ENCODE peak calls at places on chromosomes 5 and 9, in six cellular contexts. One of them, this sample, is unnamed.
A peak's percentile ranks its signal among the peaks of the same experiment; 100 is the strongest.

GRCh38 chr5:14871573-14872069 is at the start of gene ANKH:
- DNase-seq in Calu3: peak; percentile 88
- DNase-seq in breast epithelium: peak; percentile 62
- DNase-seq in H9: peak; percentile 72
- DNase-seq in AG10803: peak; percentile 70
- DNase-seq in lung: peak; percentile 70
- DNase-seq in this sample: peak; percentile 92

GRCh38 chr9:122334916-122335315 is 35.9 kb upstream of the PTGS1 start:
- DNase-seq in Calu3: no peak
- DNase-seq in breast epithelium: no peak
- DNase-seq in H9: no peak
- DNase-seq in AG10803: no peak
- DNase-seq in lung: no peak
- DNase-seq in this sample: no peak

GRCh38 chr5:110790673-110791072 is 51.9 kb downstream of the SLC25A46 start:
- DNase-seq in Calu3: no peak
- DNase-seq in breast epithelium: no peak
- DNase-seq in H9: no peak
- DNase-seq in AG10803: peak; percentile 16
- DNase-seq in lung: no peak
- DNase-seq in this sample: no peak

GRCh38 chr5:142114686-142115085 is 6.1 kb downstream of the NDFIP1 start:
- DNase-seq in Calu3: peak; percentile 8
- DNase-seq in breast epithelium: no peak
- DNase-seq in H9: no peak
- DNase-seq in AG10803: no peak
- DNase-seq in lung: no peak
- DNase-seq in this sample: no peak

GRCh38 chr5:32539981-32540380 is 45.4 kb upstream of the SUB1 start:
- DNase-seq in Calu3: no peak
- DNase-seq in breast epithelium: no peak
- DNase-seq in H9: no peak
- DNase-seq in AG10803: no peak
- DNase-seq in lung: no peak
- DNase-seq in this sample: no peak

GRCh38 chr9:6944093-6944551 is 186.3 kb downstream of the KDM4C start:
- DNase-seq in Calu3: no peak
- DNase-seq in breast epithelium: no peak
- DNase-seq in H9: no peak
- DNase-seq in AG10803: peak; percentile 59
- DNase-seq in lung: no peak
- DNase-seq in this sample: no peak

GRCh38 chr5:172686111-172686510 is 45.0 kb downstream of the NEURL1B start:
- DNase-seq in Calu3: no peak
- DNase-seq in breast epithelium: no peak
- DNase-seq in H9: no peak
- DNase-seq in AG10803: no peak
- DNase-seq in lung: no peak
- DNase-seq in this sample: no peak

GRCh38 chr9:1208185-1208584 is 158.0 kb downstream of the DMRT2 start:
- DNase-seq in Calu3: no peak
- DNase-seq in breast epithelium: no peak
- DNase-seq in H9: no peak
- DNase-seq in AG10803: peak; percentile 72
- DNase-seq in lung: no peak
- DNase-seq in this sample: no peak

GRCh38 chr9:109206670-109207069 is 39.6 kb upstream of the FRRS1L start:
- DNase-seq in Calu3: no peak
- DNase-seq in breast epithelium: no peak
- DNase-seq in H9: peak; percentile 80
- DNase-seq in AG10803: no peak
- DNase-seq in lung: no peak
- DNase-seq in this sample: peak; percentile 39

GRCh38 chr5:97534166-97534565 is 351.1 kb upstream of the RIOK2 start:
- DNase-seq in Calu3: peak; percentile 60
- DNase-seq in breast epithelium: no peak
- DNase-seq in H9: peak; percentile 38
- DNase-seq in AG10803: peak; percentile 91
- DNase-seq in lung: peak; percentile 55
- DNase-seq in this sample: no peak

GRCh38 chr5:3372289-3372688 is 223.3 kb upstream of the IRX1 start:
- DNase-seq in Calu3: no peak
- DNase-seq in breast epithelium: no peak
- DNase-seq in H9: no peak
- DNase-seq in AG10803: no peak
- DNase-seq in lung: no peak
- DNase-seq in this sample: no peak

GRCh38 chr5:77906806-77907205 is 130.7 kb upstream of the TBCA start:
- DNase-seq in Calu3: no peak
- DNase-seq in breast epithelium: no peak
- DNase-seq in H9: no peak
- DNase-seq in AG10803: peak; percentile 15
- DNase-seq in lung: no peak
- DNase-seq in this sample: no peak

GRCh38 chr9:5263568-5264218 is 32.5 kb downstream of the INSL4 start:
- DNase-seq in Calu3: peak; percentile 7
- DNase-seq in breast epithelium: no peak
- DNase-seq in H9: no peak
- DNase-seq in AG10803: peak; percentile 1
- DNase-seq in lung: no peak
- DNase-seq in this sample: no peak

GRCh38 chr5:124867064-124867707 is 120.7 kb upstream of the ZNF608 start:
- DNase-seq in Calu3: no peak
- DNase-seq in breast epithelium: no peak
- DNase-seq in H9: no peak
- DNase-seq in AG10803: peak; percentile 97
- DNase-seq in lung: no peak
- DNase-seq in this sample: no peak

GRCh38 chr5:172731286-172732073 is 39.5 kb downstream of the DUSP1 start:
- DNase-seq in Calu3: peak; percentile 92
- DNase-seq in breast epithelium: peak; percentile 87
- DNase-seq in H9: no peak
- DNase-seq in AG10803: peak; percentile 32
- DNase-seq in lung: peak; percentile 67
- DNase-seq in this sample: no peak

GRCh38 chr9:19922476-19923118 is 133.8 kb upstream of the SLC24A2 start:
- DNase-seq in Calu3: peak; percentile 7
- DNase-seq in breast epithelium: no peak
- DNase-seq in H9: peak; percentile 67
- DNase-seq in AG10803: peak; percentile 26
- DNase-seq in lung: no peak
- DNase-seq in this sample: no peak

GRCh38 chr5:156051972-156052371 is 275.0 kb upstream of the SGCD start:
- DNase-seq in Calu3: no peak
- DNase-seq in breast epithelium: no peak
- DNase-seq in H9: peak; percentile 59
- DNase-seq in AG10803: no peak
- DNase-seq in lung: no peak
- DNase-seq in this sample: no peak

GRCh38 chr5:9209846-9210547 is 335.9 kb downstream of the SEMA5A start:
- DNase-seq in Calu3: no peak
- DNase-seq in breast epithelium: no peak
- DNase-seq in H9: no peak
- DNase-seq in AG10803: peak; percentile 50
- DNase-seq in lung: no peak
- DNase-seq in this sample: no peak

GRCh38 chr5:141484499-141485304 is at the start of gene PCDHGC4:
- DNase-seq in Calu3: no peak
- DNase-seq in breast epithelium: no peak
- DNase-seq in H9: peak; percentile 92
- DNase-seq in AG10803: no peak
- DNase-seq in lung: no peak
- DNase-seq in this sample: no peak

GRCh38 chr5:178431063-178431776 is 159.0 kb downstream of the COL23A1 start:
- DNase-seq in Calu3: no peak
- DNase-seq in breast epithelium: no peak
- DNase-seq in H9: no peak
- DNase-seq in AG10803: no peak
- DNase-seq in lung: peak; percentile 27
- DNase-seq in this sample: no peak

GRCh38 chr5:85484982-85485574 is 1100.4 kb upstream of the EDIL3 start:
- DNase-seq in Calu3: no peak
- DNase-seq in breast epithelium: no peak
- DNase-seq in H9: no peak
- DNase-seq in AG10803: no peak
- DNase-seq in lung: no peak
- DNase-seq in this sample: no peak

GRCh38 chr9:6897831-6898230 is 140.1 kb downstream of the KDM4C start:
- DNase-seq in Calu3: no peak
- DNase-seq in breast epithelium: no peak
- DNase-seq in H9: no peak
- DNase-seq in AG10803: no peak
- DNase-seq in lung: no peak
- DNase-seq in this sample: no peak

GRCh38 chr5:17443333-17444125 is 54.5 kb upstream of the TAF11L2 start:
- DNase-seq in Calu3: no peak
- DNase-seq in breast epithelium: no peak
- DNase-seq in H9: no peak
- DNase-seq in AG10803: no peak
- DNase-seq in lung: peak; percentile 53
- DNase-seq in this sample: peak; percentile 65

GRCh38 chr5:37774912-37775483 is 64.8 kb downstream of the GDNF start:
- DNase-seq in Calu3: peak; percentile 19
- DNase-seq in breast epithelium: no peak
- DNase-seq in H9: no peak
- DNase-seq in AG10803: peak; percentile 58
- DNase-seq in lung: no peak
- DNase-seq in this sample: no peak
- TF ChIP-seq CTCF in Calu3: peak; percentile 38
- TF ChIP-seq CTCF in breast epithelium: no peak
- TF ChIP-seq CTCF in H9: peak; percentile 86
- TF ChIP-seq CTCF in AG10803: peak; percentile 73
- TF ChIP-seq CTCF in lung: no peak
- TF ChIP-seq CTCF in this sample: peak; percentile 20

DNA sequence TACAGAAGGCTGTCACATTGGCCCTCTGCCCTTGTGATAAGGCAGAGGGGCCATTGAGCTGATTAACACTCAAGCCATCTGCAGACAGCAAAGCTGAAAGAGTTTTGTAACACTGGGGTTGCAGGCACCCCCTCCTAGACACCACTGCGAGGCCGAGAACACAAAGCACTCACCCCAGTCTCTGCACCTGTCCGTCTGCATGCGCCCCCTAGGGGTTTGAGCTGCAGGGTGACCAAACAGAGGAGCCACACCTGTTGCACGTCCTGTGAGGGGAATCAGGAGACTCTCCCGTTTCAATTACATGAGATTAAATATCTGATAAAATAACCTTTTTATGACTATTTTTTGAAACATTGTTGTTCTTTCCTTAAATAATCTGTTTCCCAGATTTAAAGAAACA is 1180.4 kb downstream of the CDH9 start:
- DNase-seq in Calu3: no peak
- DNase-seq in breast epithelium: no peak
- DNase-seq in H9: peak; percentile 88
- DNase-seq in AG10803: no peak
- DNase-seq in lung: no peak
- DNase-seq in this sample: no peak
- TF ChIP-seq CTCF in Calu3: no peak
- TF ChIP-seq CTCF in breast epithelium: no peak
- TF ChIP-seq CTCF in H9: peak; percentile 84
- TF ChIP-seq CTCF in AG10803: no peak
- TF ChIP-seq CTCF in lung: no peak
- TF ChIP-seq CTCF in this sample: no peak

GRCh38 chr5:101942321-101942882 is 353.7 kb downstream of the SLCO4C1 start:
- DNase-seq in Calu3: peak; percentile 56
- DNase-seq in breast epithelium: no peak
- DNase-seq in H9: peak; percentile 45
- DNase-seq in AG10803: no peak
- DNase-seq in lung: peak; percentile 37
- DNase-seq in this sample: no peak
- TF ChIP-seq CTCF in Calu3: peak; percentile 73
- TF ChIP-seq CTCF in breast epithelium: peak; percentile 21
- TF ChIP-seq CTCF in H9: peak; percentile 77
- TF ChIP-seq CTCF in AG10803: no peak
- TF ChIP-seq CTCF in lung: no peak
- TF ChIP-seq CTCF in this sample: no peak

DNA sequence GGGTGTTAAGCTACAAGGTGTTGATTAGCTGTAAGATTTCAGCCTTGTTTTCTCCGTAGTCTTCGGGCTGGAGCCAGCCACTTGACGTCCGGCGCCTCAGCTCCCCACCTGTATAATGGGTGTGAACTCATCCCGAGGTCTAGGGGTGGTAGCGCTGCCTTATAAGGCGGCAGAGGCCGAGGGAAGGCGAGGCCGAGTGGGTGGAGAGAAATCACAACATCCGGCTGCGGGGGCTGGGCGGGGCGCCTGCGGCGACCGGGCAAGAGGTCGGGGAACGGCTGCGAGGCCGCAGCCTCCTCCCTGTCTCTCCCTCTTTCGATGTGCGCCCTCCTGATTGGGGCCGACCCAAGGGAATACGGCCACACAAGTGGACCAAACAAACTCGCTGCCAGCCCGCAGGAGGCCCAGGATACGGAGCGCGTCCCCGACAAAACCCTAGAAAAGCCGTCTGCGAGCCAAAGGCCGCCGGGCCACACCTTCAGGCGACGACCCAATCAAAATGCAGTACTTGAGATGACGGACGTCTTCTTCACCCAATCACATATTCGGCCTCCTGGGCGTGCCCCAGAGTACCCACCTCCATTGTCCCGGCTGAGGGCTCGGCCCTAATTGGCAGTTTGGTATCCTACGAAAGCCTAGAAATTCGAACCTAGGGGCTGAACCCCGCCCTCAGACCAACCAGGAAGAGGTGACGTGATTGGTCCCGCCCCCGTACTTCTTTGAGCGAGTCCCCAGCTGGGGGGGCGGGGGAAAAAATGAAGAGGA is 493 bp upstream of the GRK6 start:
- DNase-seq in Calu3: peak; percentile 100
- DNase-seq in breast epithelium: peak; percentile 99
- DNase-seq in H9: peak; percentile 100
- DNase-seq in AG10803: peak; percentile 100
- DNase-seq in lung: peak; percentile 100
- DNase-seq in this sample: peak; percentile 100
- TF ChIP-seq CTCF in Calu3: no peak
- TF ChIP-seq CTCF in breast epithelium: no peak
- TF ChIP-seq CTCF in H9: no peak
- TF ChIP-seq CTCF in AG10803: no peak
- TF ChIP-seq CTCF in lung: no peak
- TF ChIP-seq CTCF in this sample: no peak

GRCh38 chr5:82100303-82101077 is 128.7 kb downstream of the ATG10 start:
- DNase-seq in Calu3: peak; percentile 7
- DNase-seq in breast epithelium: no peak
- DNase-seq in H9: peak; percentile 26
- DNase-seq in AG10803: no peak
- DNase-seq in lung: no peak
- DNase-seq in this sample: no peak
- TF ChIP-seq CTCF in Calu3: no peak
- TF ChIP-seq CTCF in breast epithelium: no peak
- TF ChIP-seq CTCF in H9: peak; percentile 35
- TF ChIP-seq CTCF in AG10803: no peak
- TF ChIP-seq CTCF in lung: no peak
- TF ChIP-seq CTCF in this sample: no peak

This sample was measured in ascending aorta.